ENCODE peak calls at places on chromosomes 6 and 20, in ten cellular contexts. One of them, this sample, is unnamed.

GRCh38 chr6:110654096-110654820 is 161.0 kb downstream of the CDK19 start:
- DNase-seq in heart left ventricle: no peak
- DNase-seq in nephron progenitor cell: no peak
- DNase-seq in psoas muscle: no peak
- DNase-seq in NB4: no peak
- DNase-seq in colonic mucosa: no peak
- DNase-seq in AG09309: no peak
- DNase-seq in A549: peak; percentile 74
- DNase-seq in stomach: no peak
- DNase-seq in AG04450: no peak
- DNase-seq in this sample: no peak

GRCh38 chr20:5973172-5973571 is 22.7 kb downstream of the MCM8 start:
- DNase-seq in colonic mucosa: no peak
- DNase-seq in NB4: no peak
- DNase-seq in psoas muscle: no peak
- DNase-seq in stomach: no peak
- DNase-seq in AG04450: no peak
- DNase-seq in nephron progenitor cell: no peak
- DNase-seq in A549: peak; percentile 93
- DNase-seq in heart left ventricle: no peak
- DNase-seq in AG09309: no peak
- DNase-seq in this sample: no peak

GRCh38 chr20:63468421-63468820 is 4.0 kb downstream of the KCNQ2 start:
- DNase-seq in colonic mucosa: no peak
- DNase-seq in psoas muscle: no peak
- DNase-seq in nephron progenitor cell: no peak
- DNase-seq in AG04450: no peak
- DNase-seq in NB4: no peak
- DNase-seq in AG09309: no peak
- DNase-seq in heart left ventricle: no peak
- DNase-seq in stomach: no peak
- DNase-seq in A549: no peak
- DNase-seq in this sample: no peak

GRCh38 chr6:3874069-3874468 is 24.9 kb downstream of the FAM50B start:
- DNase-seq in stomach: no peak
- DNase-seq in colonic mucosa: no peak
- DNase-seq in nephron progenitor cell: no peak
- DNase-seq in NB4: no peak
- DNase-seq in AG09309: no peak
- DNase-seq in heart left ventricle: no peak
- DNase-seq in psoas muscle: no peak
- DNase-seq in A549: no peak
- DNase-seq in AG04450: no peak
- DNase-seq in this sample: no peak

GRCh38 chr20:41892031-41892430 is 273.9 kb upstream of the CHD6 start:
- DNase-seq in AG04450: no peak
- DNase-seq in AG09309: no peak
- DNase-seq in heart left ventricle: no peak
- DNase-seq in nephron progenitor cell: no peak
- DNase-seq in psoas muscle: no peak
- DNase-seq in stomach: no peak
- DNase-seq in A549: no peak
- DNase-seq in colonic mucosa: no peak
- DNase-seq in NB4: no peak
- DNase-seq in this sample: no peak

GRCh38 chr6:133637436-133637835 is 251.5 kb upstream of the TCF21 start:
- DNase-seq in NB4: no peak
- DNase-seq in stomach: no peak
- DNase-seq in A549: no peak
- DNase-seq in AG09309: no peak
- DNase-seq in nephron progenitor cell: no peak
- DNase-seq in heart left ventricle: no peak
- DNase-seq in AG04450: no peak
- DNase-seq in colonic mucosa: no peak
- DNase-seq in psoas muscle: no peak
- DNase-seq in this sample: no peak

GRCh38 chr20:52746190-52746589 is 226.0 kb upstream of the TSHZ2 start:
- DNase-seq in stomach: no peak
- DNase-seq in A549: no peak
- DNase-seq in nephron progenitor cell: no peak
- DNase-seq in AG04450: no peak
- DNase-seq in heart left ventricle: no peak
- DNase-seq in colonic mucosa: no peak
- DNase-seq in NB4: no peak
- DNase-seq in psoas muscle: no peak
- DNase-seq in AG09309: no peak
- DNase-seq in this sample: no peak

GRCh38 chr20:55160996-55161395 is 685.6 kb downstream of the DOK5 start:
- DNase-seq in A549: no peak
- DNase-seq in psoas muscle: no peak
- DNase-seq in AG09309: no peak
- DNase-seq in AG04450: no peak
- DNase-seq in heart left ventricle: no peak
- DNase-seq in stomach: no peak
- DNase-seq in nephron progenitor cell: no peak
- DNase-seq in NB4: no peak
- DNase-seq in colonic mucosa: no peak
- DNase-seq in this sample: no peak

GRCh38 chr6:90076471-90076870 is 182.2 kb downstream of the GJA10 start:
- DNase-seq in AG04450: no peak
- DNase-seq in colonic mucosa: no peak
- DNase-seq in A549: no peak
- DNase-seq in NB4: no peak
- DNase-seq in psoas muscle: no peak
- DNase-seq in heart left ventricle: no peak
- DNase-seq in nephron progenitor cell: no peak
- DNase-seq in stomach: no peak
- DNase-seq in AG09309: no peak
- DNase-seq in this sample: no peak

GRCh38 chr6:90072961-90073464 is 178.7 kb downstream of the GJA10 start:
- DNase-seq in stomach: no peak
- DNase-seq in nephron progenitor cell: no peak
- DNase-seq in psoas muscle: no peak
- DNase-seq in AG09309: no peak
- DNase-seq in A549: no peak
- DNase-seq in NB4: no peak
- DNase-seq in AG04450: no peak
- DNase-seq in heart left ventricle: no peak
- DNase-seq in colonic mucosa: no peak
- DNase-seq in this sample: no peak

GRCh38 chr6:90078513-90079289 is 184.4 kb downstream of the GJA10 start:
- DNase-seq in AG09309: no peak
- DNase-seq in stomach: no peak
- DNase-seq in psoas muscle: no peak
- DNase-seq in NB4: peak; percentile 79
- DNase-seq in A549: no peak
- DNase-seq in colonic mucosa: no peak
- DNase-seq in heart left ventricle: no peak
- DNase-seq in nephron progenitor cell: no peak
- DNase-seq in AG04450: no peak
- DNase-seq in this sample: no peak

GRCh38 chr6:90072501-90072900 is 178.2 kb downstream of the GJA10 start:
- DNase-seq in colonic mucosa: no peak
- DNase-seq in psoas muscle: no peak
- DNase-seq in nephron progenitor cell: no peak
- DNase-seq in heart left ventricle: no peak
- DNase-seq in AG09309: no peak
- DNase-seq in NB4: no peak
- DNase-seq in A549: no peak
- DNase-seq in AG04450: no peak
- DNase-seq in stomach: no peak
- DNase-seq in this sample: no peak

DNA sequence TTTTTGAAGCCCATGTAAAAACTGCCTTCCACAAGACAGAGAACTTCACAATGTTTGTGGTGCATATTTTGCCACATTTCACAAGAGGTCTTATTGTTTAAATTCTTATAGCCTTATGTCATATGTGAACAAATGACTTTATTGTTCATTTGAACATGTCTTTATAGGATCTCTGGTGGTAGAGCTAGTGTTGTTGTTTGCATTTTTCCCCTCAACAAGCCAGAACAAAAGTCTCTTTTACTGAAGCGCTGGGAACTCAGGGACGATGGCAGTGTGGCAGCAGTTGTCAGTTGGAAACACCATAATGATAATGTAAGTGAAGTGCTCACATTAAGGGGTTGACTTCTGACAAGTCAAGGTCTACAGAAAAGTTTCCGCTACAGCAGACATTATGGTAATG is 179.9 kb downstream of the GJA10 start:
- DNase-seq in psoas muscle: no peak
- DNase-seq in colonic mucosa: no peak
- DNase-seq in AG09309: no peak
- DNase-seq in stomach: no peak
- DNase-seq in AG04450: no peak
- DNase-seq in A549: no peak
- DNase-seq in NB4: no peak
- DNase-seq in heart left ventricle: no peak
- DNase-seq in nephron progenitor cell: no peak
- DNase-seq in this sample: no peak
- TF ChIP-seq CTCF in psoas muscle: no peak
- TF ChIP-seq CTCF in colonic mucosa: no peak
- TF ChIP-seq CTCF in AG09309: no peak
- TF ChIP-seq CTCF in stomach: no peak
- TF ChIP-seq CTCF in AG04450: no peak
- TF ChIP-seq CTCF in A549: no peak
- TF ChIP-seq CTCF in NB4: no peak
- TF ChIP-seq CTCF in heart left ventricle: no peak
- TF ChIP-seq CTCF in nephron progenitor cell: no peak
- TF ChIP-seq CTCF in this sample: no peak

GRCh38 chr6:11412616-11413015 is 124.9 kb upstream of the TMEM170B start:
- DNase-seq in nephron progenitor cell: no peak
- DNase-seq in heart left ventricle: no peak
- DNase-seq in NB4: no peak
- DNase-seq in colonic mucosa: no peak
- DNase-seq in A549: no peak
- DNase-seq in AG09309: no peak
- DNase-seq in AG04450: no peak
- DNase-seq in stomach: no peak
- DNase-seq in psoas muscle: no peak
- DNase-seq in this sample: no peak

GRCh38 chr6:11413728-11414127 is 123.8 kb upstream of the TMEM170B start:
- DNase-seq in AG04450: no peak
- DNase-seq in NB4: peak; percentile 19
- DNase-seq in A549: no peak
- DNase-seq in psoas muscle: no peak
- DNase-seq in stomach: no peak
- DNase-seq in nephron progenitor cell: no peak
- DNase-seq in AG09309: no peak
- DNase-seq in colonic mucosa: no peak
- DNase-seq in heart left ventricle: no peak
- DNase-seq in this sample: no peak

GRCh38 chr6:11412011-11412424 is 125.5 kb upstream of the TMEM170B start:
- DNase-seq in A549: no peak
- DNase-seq in AG09309: no peak
- DNase-seq in heart left ventricle: no peak
- DNase-seq in NB4: no peak
- DNase-seq in colonic mucosa: no peak
- DNase-seq in stomach: no peak
- DNase-seq in AG04450: no peak
- DNase-seq in psoas muscle: no peak
- DNase-seq in nephron progenitor cell: no peak
- DNase-seq in this sample: no peak

GRCh38 chr6:11414564-11414963 is 123.0 kb upstream of the TMEM170B start:
- DNase-seq in nephron progenitor cell: no peak
- DNase-seq in colonic mucosa: no peak
- DNase-seq in NB4: no peak
- DNase-seq in heart left ventricle: no peak
- DNase-seq in stomach: no peak
- DNase-seq in psoas muscle: no peak
- DNase-seq in A549: peak; percentile 90
- DNase-seq in AG09309: no peak
- DNase-seq in AG04450: no peak
- DNase-seq in this sample: no peak

DNA sequence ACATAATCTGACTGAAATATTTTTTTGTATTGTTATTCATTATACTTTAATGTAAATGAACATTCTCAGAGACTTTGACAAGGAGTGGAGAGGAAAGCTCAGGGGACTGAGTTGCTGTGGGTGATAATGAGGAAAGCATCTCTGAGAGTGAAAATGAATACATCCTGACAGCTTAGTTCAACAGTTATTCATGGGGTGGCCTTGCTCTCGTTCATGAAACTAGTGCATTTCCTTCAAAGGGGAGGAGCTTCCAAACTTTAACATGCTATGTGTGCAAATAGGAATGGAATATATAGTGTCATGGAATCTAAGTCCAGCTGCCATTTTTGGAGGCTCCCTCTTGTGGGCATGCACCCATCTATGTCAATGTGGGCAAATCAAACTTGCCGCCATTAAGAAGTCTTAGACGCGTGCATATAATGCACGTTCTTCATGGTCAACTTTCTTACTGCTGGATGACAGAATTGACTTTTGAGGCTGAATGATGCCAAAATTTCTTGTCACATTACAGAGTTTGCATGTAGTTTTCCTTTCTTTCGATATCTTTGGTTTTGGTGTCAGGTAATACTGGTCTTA is 124.3 kb upstream of the TMEM170B start:
- DNase-seq in heart left ventricle: no peak
- DNase-seq in colonic mucosa: no peak
- DNase-seq in NB4: peak; percentile 20
- DNase-seq in nephron progenitor cell: no peak
- DNase-seq in AG04450: no peak
- DNase-seq in stomach: no peak
- DNase-seq in A549: no peak
- DNase-seq in AG09309: no peak
- DNase-seq in psoas muscle: no peak
- DNase-seq in this sample: no peak
- TF ChIP-seq CTCF in heart left ventricle: no peak
- TF ChIP-seq CTCF in colonic mucosa: no peak
- TF ChIP-seq CTCF in NB4: no peak
- TF ChIP-seq CTCF in nephron progenitor cell: no peak
- TF ChIP-seq CTCF in AG04450: no peak
- TF ChIP-seq CTCF in stomach: no peak
- TF ChIP-seq CTCF in A549: peak; percentile 8
- TF ChIP-seq CTCF in AG09309: no peak
- TF ChIP-seq CTCF in psoas muscle: no peak
- TF ChIP-seq CTCF in this sample: no peak

GRCh38 chr6:43459535-43459934 is 4.2 kb upstream of the DLK2 start:
- DNase-seq in colonic mucosa: no peak
- DNase-seq in NB4: no peak
- DNase-seq in heart left ventricle: no peak
- DNase-seq in stomach: no peak
- DNase-seq in psoas muscle: no peak
- DNase-seq in nephron progenitor cell: no peak
- DNase-seq in AG09309: no peak
- DNase-seq in A549: no peak
- DNase-seq in AG04450: no peak
- DNase-seq in this sample: no peak

GRCh38 chr6:43456737-43457126 is 1.4 kb upstream of the DLK2 start:
- DNase-seq in A549: no peak
- DNase-seq in nephron progenitor cell: no peak
- DNase-seq in AG04450: no peak
- DNase-seq in NB4: peak; percentile 30
- DNase-seq in heart left ventricle: no peak
- DNase-seq in psoas muscle: no peak
- DNase-seq in stomach: no peak
- DNase-seq in colonic mucosa: no peak
- DNase-seq in AG09309: no peak
- DNase-seq in this sample: no peak

GRCh38 chr6:43455034-43455747 is at the start of gene DLK2:
- DNase-seq in AG04450: no peak
- DNase-seq in stomach: no peak
- DNase-seq in heart left ventricle: no peak
- DNase-seq in nephron progenitor cell: peak; percentile 52
- DNase-seq in AG09309: no peak
- DNase-seq in psoas muscle: no peak
- DNase-seq in colonic mucosa: no peak
- DNase-seq in NB4: no peak
- DNase-seq in A549: no peak
- DNase-seq in this sample: no peak

GRCh38 chr6:43460032-43460431 is 4.7 kb upstream of the DLK2 start:
- DNase-seq in A549: no peak
- DNase-seq in stomach: no peak
- DNase-seq in psoas muscle: no peak
- DNase-seq in AG09309: no peak
- DNase-seq in NB4: no peak
- DNase-seq in nephron progenitor cell: no peak
- DNase-seq in AG04450: no peak
- DNase-seq in colonic mucosa: no peak
- DNase-seq in heart left ventricle: no peak
- DNase-seq in this sample: no peak

DNA sequence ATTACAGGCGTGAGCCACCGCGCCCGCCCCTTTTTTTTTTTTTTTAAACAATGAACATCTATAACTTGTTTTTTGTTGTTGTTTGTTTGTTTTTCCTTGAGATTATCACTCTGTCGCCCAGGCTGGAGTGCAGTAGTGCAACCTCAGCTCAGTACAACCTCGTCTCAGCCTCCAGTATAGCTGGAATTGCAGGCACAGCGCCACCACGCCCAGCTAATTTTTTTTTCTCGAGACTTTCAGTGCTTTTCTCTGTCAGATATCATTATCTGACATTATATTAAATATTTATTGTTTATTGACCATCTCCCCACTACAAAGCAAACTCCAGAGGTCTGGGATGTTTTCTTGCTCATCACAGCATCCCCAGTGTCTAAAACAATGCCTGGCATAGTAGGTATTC is 2.3 kb upstream of the DLK2 start:
- DNase-seq in psoas muscle: no peak
- DNase-seq in nephron progenitor cell: no peak
- DNase-seq in heart left ventricle: no peak
- DNase-seq in AG09309: no peak
- DNase-seq in colonic mucosa: no peak
- DNase-seq in A549: peak; percentile 16
- DNase-seq in AG04450: no peak
- DNase-seq in stomach: no peak
- DNase-seq in NB4: no peak
- DNase-seq in this sample: no peak
- TF ChIP-seq CTCF in psoas muscle: no peak
- TF ChIP-seq CTCF in nephron progenitor cell: no peak
- TF ChIP-seq CTCF in heart left ventricle: no peak
- TF ChIP-seq CTCF in AG09309: no peak
- TF ChIP-seq CTCF in colonic mucosa: no peak
- TF ChIP-seq CTCF in A549: peak; percentile 38
- TF ChIP-seq CTCF in AG04450: no peak
- TF ChIP-seq CTCF in stomach: no peak
- TF ChIP-seq CTCF in NB4: no peak
- TF ChIP-seq CTCF in this sample: peak; percentile 25

GRCh38 chr6:32558426-32559057 is 28.5 kb upstream of the HLA-DRB5 start:
- DNase-seq in psoas muscle: no peak
- DNase-seq in colonic mucosa: no peak
- DNase-seq in stomach: no peak
- DNase-seq in AG09309: no peak
- DNase-seq in NB4: no peak
- DNase-seq in A549: no peak
- DNase-seq in heart left ventricle: no peak
- DNase-seq in AG04450: no peak
- DNase-seq in nephron progenitor cell: no peak
- DNase-seq in this sample: no peak
- TF ChIP-seq CTCF in psoas muscle: no peak
- TF ChIP-seq CTCF in colonic mucosa: no peak
- TF ChIP-seq CTCF in stomach: no peak
- TF ChIP-seq CTCF in AG09309: no peak
- TF ChIP-seq CTCF in NB4: no peak
- TF ChIP-seq CTCF in A549: no peak
- TF ChIP-seq CTCF in heart left ventricle: no peak
- TF ChIP-seq CTCF in AG04450: no peak
- TF ChIP-seq CTCF in nephron progenitor cell: no peak
- TF ChIP-seq CTCF in this sample: no peak